ENCODE peak calls at places on chromosomes 13 and 19, in nine cellular contexts. One of them, this sample, is unnamed. For H3K27me3 and H3K4me1, the result is how much of the 10 kb centered on the place peaks cover.

GRCh38 chr13:88263808-88264207 is 592.6 kb downstream of the SLITRK5 start:
- DNase-seq in tibial nerve: no peak
- DNase-seq in colonic mucosa: no peak
- DNase-seq in uterus: no peak
- DNase-seq in left ventricle myocardium inferior: no peak
- DNase-seq in lung: no peak
- DNase-seq in cardiac muscle cell: no peak
- DNase-seq in CD8-positive, alpha-beta T cell: no peak
- DNase-seq in psoas muscle: no peak
- DNase-seq in this sample: no peak

GRCh38 chr13:29922281-29922821 is 71.9 kb upstream of the UBL3 start:
- DNase-seq in left ventricle myocardium inferior: no peak
- DNase-seq in tibial nerve: no peak
- DNase-seq in cardiac muscle cell: peak
- DNase-seq in lung: no peak
- DNase-seq in colonic mucosa: no peak
- DNase-seq in CD8-positive, alpha-beta T cell: no peak
- DNase-seq in psoas muscle: no peak
- DNase-seq in uterus: no peak
- DNase-seq in this sample: peak

GRCh38 chr19:46624958-46625661 is at the start of gene PTGIR:
- DNase-seq in lung: peak
- DNase-seq in uterus: peak
- DNase-seq in colonic mucosa: peak
- DNase-seq in CD8-positive, alpha-beta T cell: no peak
- DNase-seq in left ventricle myocardium inferior: peak
- DNase-seq in cardiac muscle cell: peak
- DNase-seq in psoas muscle: peak
- DNase-seq in tibial nerve: peak
- DNase-seq in this sample: peak

GRCh38 chr13:114096031-114096485 is 36.4 kb downstream of the RASA3 start:
- DNase-seq in uterus: peak
- DNase-seq in psoas muscle: no peak
- DNase-seq in colonic mucosa: no peak
- DNase-seq in cardiac muscle cell: no peak
- DNase-seq in CD8-positive, alpha-beta T cell: no peak
- DNase-seq in left ventricle myocardium inferior: no peak
- DNase-seq in lung: no peak
- DNase-seq in tibial nerve: no peak
- DNase-seq in this sample: no peak

GRCh38 chr13:76425930-76426329 is 460.3 kb downstream of the KCTD12 start:
- DNase-seq in psoas muscle: no peak
- DNase-seq in CD8-positive, alpha-beta T cell: no peak
- DNase-seq in uterus: no peak
- DNase-seq in lung: no peak
- DNase-seq in cardiac muscle cell: peak
- DNase-seq in tibial nerve: no peak
- DNase-seq in colonic mucosa: no peak
- DNase-seq in left ventricle myocardium inferior: no peak
- DNase-seq in this sample: no peak

GRCh38 chr13:26785845-26786630 is 25.5 kb upstream of the GPR12 start:
- DNase-seq in left ventricle myocardium inferior: no peak
- DNase-seq in cardiac muscle cell: peak
- DNase-seq in lung: peak
- DNase-seq in psoas muscle: peak
- DNase-seq in CD8-positive, alpha-beta T cell: peak
- DNase-seq in colonic mucosa: peak
- DNase-seq in tibial nerve: peak
- DNase-seq in uterus: no peak
- DNase-seq in this sample: peak

GRCh38 chr13:31172535-31172934 is 10.8 kb upstream of the HSPH1 start:
- DNase-seq in tibial nerve: no peak
- DNase-seq in cardiac muscle cell: peak
- DNase-seq in psoas muscle: no peak
- DNase-seq in colonic mucosa: no peak
- DNase-seq in lung: no peak
- DNase-seq in CD8-positive, alpha-beta T cell: no peak
- DNase-seq in uterus: no peak
- DNase-seq in left ventricle myocardium inferior: no peak
- DNase-seq in this sample: no peak

GRCh38 chr13:33018886-33019285 is 2.7 kb downstream of the KL start:
- DNase-seq in CD8-positive, alpha-beta T cell: no peak
- DNase-seq in left ventricle myocardium inferior: no peak
- DNase-seq in lung: no peak
- DNase-seq in psoas muscle: no peak
- DNase-seq in tibial nerve: no peak
- DNase-seq in uterus: no peak
- DNase-seq in cardiac muscle cell: no peak
- DNase-seq in colonic mucosa: no peak
- DNase-seq in this sample: no peak

GRCh38 chr19:8180018-8180417 is 29.2 kb upstream of the CERS4 start:
- DNase-seq in uterus: no peak
- DNase-seq in CD8-positive, alpha-beta T cell: no peak
- DNase-seq in lung: no peak
- DNase-seq in colonic mucosa: no peak
- DNase-seq in cardiac muscle cell: no peak
- DNase-seq in left ventricle myocardium inferior: no peak
- DNase-seq in tibial nerve: no peak
- DNase-seq in psoas muscle: no peak
- DNase-seq in this sample: no peak

GRCh38 chr19:16888629-16889371 is at the start of gene F2RL3:
- DNase-seq in psoas muscle: peak
- DNase-seq in colonic mucosa: peak
- DNase-seq in left ventricle myocardium inferior: peak
- DNase-seq in uterus: peak
- DNase-seq in CD8-positive, alpha-beta T cell: no peak
- DNase-seq in tibial nerve: no peak
- DNase-seq in cardiac muscle cell: peak
- DNase-seq in lung: peak
- DNase-seq in this sample: peak

GRCh38 chr13:109785141-109785891 is 1.1 kb downstream of the IRS2 start:
- DNase-seq in colonic mucosa: peak
- DNase-seq in tibial nerve: no peak
- DNase-seq in CD8-positive, alpha-beta T cell: peak
- DNase-seq in lung: peak
- DNase-seq in uterus: peak
- DNase-seq in psoas muscle: peak
- DNase-seq in left ventricle myocardium inferior: peak
- DNase-seq in cardiac muscle cell: peak
- DNase-seq in this sample: peak

GRCh38 chr13:83667606-83668005 is 214.7 kb downstream of the SLITRK1 start:
- DNase-seq in CD8-positive, alpha-beta T cell: no peak
- DNase-seq in cardiac muscle cell: no peak
- DNase-seq in lung: no peak
- DNase-seq in left ventricle myocardium inferior: no peak
- DNase-seq in colonic mucosa: no peak
- DNase-seq in uterus: no peak
- DNase-seq in tibial nerve: no peak
- DNase-seq in psoas muscle: no peak
- DNase-seq in this sample: peak

GRCh38 chr13:94435604-94436226 is 43.8 kb downstream of the DCT start:
- DNase-seq in lung: no peak
- DNase-seq in colonic mucosa: no peak
- DNase-seq in left ventricle myocardium inferior: no peak
- DNase-seq in uterus: no peak
- DNase-seq in cardiac muscle cell: peak
- DNase-seq in tibial nerve: no peak
- DNase-seq in CD8-positive, alpha-beta T cell: no peak
- DNase-seq in psoas muscle: no peak
- DNase-seq in this sample: peak

GRCh38 chr13:89455741-89456140 is 1784.6 kb downstream of the SLITRK5 start:
- DNase-seq in psoas muscle: no peak
- DNase-seq in lung: no peak
- DNase-seq in colonic mucosa: no peak
- DNase-seq in left ventricle myocardium inferior: no peak
- DNase-seq in cardiac muscle cell: no peak
- DNase-seq in tibial nerve: no peak
- DNase-seq in CD8-positive, alpha-beta T cell: no peak
- DNase-seq in uterus: no peak
- DNase-seq in this sample: no peak

GRCh38 chr13:110062077-110062776 is 244.7 kb downstream of the COL4A1 start:
- DNase-seq in colonic mucosa: no peak
- DNase-seq in left ventricle myocardium inferior: peak
- DNase-seq in CD8-positive, alpha-beta T cell: no peak
- DNase-seq in cardiac muscle cell: no peak
- DNase-seq in psoas muscle: peak
- DNase-seq in tibial nerve: no peak
- DNase-seq in lung: no peak
- DNase-seq in uterus: no peak
- DNase-seq in this sample: no peak

GRCh38 chr13:29474991-29475390 is 120.5 kb downstream of the SLC7A1 start:
- DNase-seq in left ventricle myocardium inferior: no peak
- DNase-seq in cardiac muscle cell: peak
- DNase-seq in psoas muscle: no peak
- DNase-seq in tibial nerve: no peak
- DNase-seq in uterus: no peak
- DNase-seq in lung: no peak
- DNase-seq in colonic mucosa: no peak
- DNase-seq in CD8-positive, alpha-beta T cell: no peak
- DNase-seq in this sample: peak

GRCh38 chr19:36547001-36547732 is 19.1 kb upstream of the ZNF260 start:
- DNase-seq in cardiac muscle cell: peak
- DNase-seq in left ventricle myocardium inferior: no peak
- DNase-seq in tibial nerve: no peak
- DNase-seq in uterus: no peak
- DNase-seq in colonic mucosa: no peak
- DNase-seq in CD8-positive, alpha-beta T cell: no peak
- DNase-seq in lung: no peak
- DNase-seq in psoas muscle: no peak
- DNase-seq in this sample: peak

GRCh38 chr19:51022526-51022925 is 3.0 kb upstream of the KLK10 start:
- DNase-seq in left ventricle myocardium inferior: no peak
- DNase-seq in lung: no peak
- DNase-seq in psoas muscle: no peak
- DNase-seq in colonic mucosa: no peak
- DNase-seq in CD8-positive, alpha-beta T cell: no peak
- DNase-seq in uterus: no peak
- DNase-seq in tibial nerve: no peak
- DNase-seq in cardiac muscle cell: no peak
- DNase-seq in this sample: no peak

GRCh38 chr13:40993119-40993518 is 26.0 kb downstream of the ELF1 start:
- DNase-seq in CD8-positive, alpha-beta T cell: no peak
- DNase-seq in uterus: no peak
- DNase-seq in tibial nerve: no peak
- DNase-seq in colonic mucosa: no peak
- DNase-seq in psoas muscle: no peak
- DNase-seq in lung: no peak
- DNase-seq in cardiac muscle cell: peak
- DNase-seq in left ventricle myocardium inferior: no peak
- DNase-seq in this sample: peak

GRCh38 chr13:93268327-93269028 is 41.9 kb downstream of the GPC6 start:
- DNase-seq in left ventricle myocardium inferior: no peak
- DNase-seq in colonic mucosa: no peak
- DNase-seq in CD8-positive, alpha-beta T cell: no peak
- DNase-seq in psoas muscle: no peak
- DNase-seq in cardiac muscle cell: peak
- DNase-seq in lung: no peak
- DNase-seq in uterus: no peak
- DNase-seq in tibial nerve: no peak
- DNase-seq in this sample: no peak

GRCh38 chr19:15021286-15022007 is 27.8 kb upstream of the CASP14 start:
- DNase-seq in uterus: no peak
- DNase-seq in left ventricle myocardium inferior: no peak
- DNase-seq in cardiac muscle cell: no peak
- DNase-seq in CD8-positive, alpha-beta T cell: no peak
- DNase-seq in tibial nerve: no peak
- DNase-seq in colonic mucosa: no peak
- DNase-seq in psoas muscle: no peak
- DNase-seq in lung: no peak
- DNase-seq in this sample: no peak
- H3K27me3 ChIP-seq in uterus: under half
- H3K27me3 ChIP-seq in left ventricle myocardium inferior: half or more
- H3K27me3 ChIP-seq in cardiac muscle cell: under half
- H3K27me3 ChIP-seq in CD8-positive, alpha-beta T cell: under half
- H3K27me3 ChIP-seq in tibial nerve: under half
- H3K27me3 ChIP-seq in colonic mucosa: under half
- H3K27me3 ChIP-seq in psoas muscle: under half
- H3K27me3 ChIP-seq in lung: under half
- H3K27me3 ChIP-seq in this sample: under half

GRCh38 chr13:96871470-96871869 is 122.8 kb downstream of the OXGR1 start:
- DNase-seq in psoas muscle: no peak
- DNase-seq in lung: no peak
- DNase-seq in CD8-positive, alpha-beta T cell: no peak
- DNase-seq in uterus: no peak
- DNase-seq in left ventricle myocardium inferior: no peak
- DNase-seq in cardiac muscle cell: no peak
- DNase-seq in tibial nerve: no peak
- DNase-seq in colonic mucosa: no peak
- DNase-seq in this sample: no peak
- H3K4me1 ChIP-seq in psoas muscle: under half
- H3K4me1 ChIP-seq in lung: under half
- H3K4me1 ChIP-seq in CD8-positive, alpha-beta T cell: under half
- H3K4me1 ChIP-seq in uterus: under half
- H3K4me1 ChIP-seq in left ventricle myocardium inferior: under half
- H3K4me1 ChIP-seq in cardiac muscle cell: under half
- H3K4me1 ChIP-seq in tibial nerve: under half
- H3K4me1 ChIP-seq in colonic mucosa: under half
- H3K4me1 ChIP-seq in this sample: under half

DNA sequence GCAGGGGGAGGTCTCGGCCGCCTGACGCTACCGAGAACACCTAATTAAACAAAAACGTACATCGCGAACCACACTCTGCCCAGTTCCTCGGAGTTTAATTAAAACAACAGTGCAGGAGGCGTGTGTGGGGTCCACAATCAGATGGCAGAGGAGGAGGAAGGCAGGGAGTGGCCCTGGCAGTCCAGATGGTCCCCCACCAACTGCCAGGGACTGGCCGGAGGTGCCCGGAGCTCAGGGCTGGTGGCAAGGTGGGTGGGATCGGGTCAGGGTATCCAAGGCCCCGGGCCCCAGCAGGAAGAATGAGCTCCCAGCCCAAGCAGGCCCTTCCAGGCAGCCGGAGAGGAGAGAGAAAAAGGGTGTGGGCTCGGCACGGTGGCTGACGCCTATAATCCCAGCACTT is 71.3 kb downstream of the PTPRS start:
- DNase-seq in lung: no peak
- DNase-seq in cardiac muscle cell: no peak
- DNase-seq in colonic mucosa: no peak
- DNase-seq in psoas muscle: no peak
- DNase-seq in CD8-positive, alpha-beta T cell: no peak
- DNase-seq in uterus: no peak
- DNase-seq in left ventricle myocardium inferior: no peak
- DNase-seq in tibial nerve: no peak
- DNase-seq in this sample: no peak
- H3K27me3 ChIP-seq in lung: under half
- H3K27me3 ChIP-seq in cardiac muscle cell: under half
- H3K27me3 ChIP-seq in colonic mucosa: under half
- H3K27me3 ChIP-seq in psoas muscle: under half
- H3K27me3 ChIP-seq in CD8-positive, alpha-beta T cell: under half
- H3K27me3 ChIP-seq in uterus: under half
- H3K27me3 ChIP-seq in left ventricle myocardium inferior: under half
- H3K27me3 ChIP-seq in tibial nerve: under half
- H3K27me3 ChIP-seq in this sample: under half

DNA sequence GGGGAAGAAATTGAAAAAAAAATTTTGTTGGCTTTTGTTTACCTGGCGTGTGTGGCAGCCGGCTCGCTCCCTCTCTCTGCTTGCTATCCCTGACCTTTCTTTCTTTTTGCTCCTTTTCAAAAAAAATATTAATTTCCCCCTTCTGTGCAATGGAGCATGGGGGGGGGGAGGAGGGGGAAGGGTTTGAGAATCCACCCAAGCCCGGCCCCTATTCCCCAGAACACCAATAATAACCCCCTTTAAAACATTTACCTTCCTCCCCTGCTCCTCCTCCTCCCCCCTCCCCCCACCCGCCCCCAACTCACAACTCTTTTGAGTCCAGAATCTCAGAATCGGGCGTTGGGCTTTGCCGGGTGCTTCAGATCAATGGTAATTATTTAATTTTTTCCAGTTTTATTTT is 28.4 kb downstream of the NFIX start:
- DNase-seq in cardiac muscle cell: peak
- DNase-seq in tibial nerve: no peak
- DNase-seq in colonic mucosa: no peak
- DNase-seq in left ventricle myocardium inferior: no peak
- DNase-seq in psoas muscle: no peak
- DNase-seq in uterus: no peak
- DNase-seq in lung: no peak
- DNase-seq in CD8-positive, alpha-beta T cell: no peak
- DNase-seq in this sample: peak
- H3K4me1 ChIP-seq in cardiac muscle cell: under half
- H3K4me1 ChIP-seq in tibial nerve: under half
- H3K4me1 ChIP-seq in colonic mucosa: under half
- H3K4me1 ChIP-seq in left ventricle myocardium inferior: half or more
- H3K4me1 ChIP-seq in psoas muscle: half or more
- H3K4me1 ChIP-seq in uterus: under half
- H3K4me1 ChIP-seq in lung: under half
- H3K4me1 ChIP-seq in CD8-positive, alpha-beta T cell: under half
- H3K4me1 ChIP-seq in this sample: under half